ENCODE peak calls at places on chromosome 6, in six cellular contexts. S is EL, I is head of caudate nucleus, V is NCI-H1092, A is globus pallidus, J is A172. U is an unnamed sample.

GRCh38 chr6:84422380-84422968 is 195.0 kb upstream of the CEP162 start:
- DNase-seq in S (peak; percentile 29), I (no peak), V (no peak), A (no peak), J (peak; percentile 29), U (peak; percentile 33)

GRCh38 chr6:54846857-54847721 is 518 bp downstream of the FAM83B start:
- DNase-seq in S (peak; percentile 23), I (no peak), V (no peak), A (no peak), J (no peak), U (no peak)

GRCh38 chr6:16006681-16007080 is 122.2 kb upstream of the MYLIP start:
- DNase-seq in S (no peak), I (no peak), V (no peak), A (no peak), J (no peak), U (no peak)

GRCh38 chr6:87382861-87383260 is 24.9 kb upstream of the CFAP206 start:
- DNase-seq in S (no peak), I (no peak), V (no peak), A (no peak), J (no peak), U (no peak)

GRCh38 chr6:127459231-127459641 is at the start of gene KIAA0408:
- DNase-seq in S (peak; percentile 24), I (no peak), V (no peak), A (peak; percentile 41), J (peak; percentile 59), U (peak; percentile 82)

GRCh38 chr6:21998539-21998938 is 298.3 kb downstream of the PRL start:
- DNase-seq in S (no peak), I (no peak), V (peak; percentile 15), A (no peak), J (no peak), U (no peak)

GRCh38 chr6:5998741-5999687 is 7.7 kb downstream of the NRN1 start:
- DNase-seq in S (no peak), I (no peak), V (no peak), A (no peak), J (no peak), U (no peak)

GRCh38 chr6:30826961-30827342 is 57.4 kb upstream of the DDR1 start:
- DNase-seq in S (peak; percentile 27), I (no peak), V (no peak), A (no peak), J (peak; percentile 67), U (no peak)

GRCh38 chr6:80640176-80640575 is 533.7 kb downstream of the BCKDHB start:
- DNase-seq in S (no peak), I (no peak), V (no peak), A (no peak), J (no peak), U (no peak)

GRCh38 chr6:99026135-99026534 is 78.4 kb upstream of the FBXL4 start:
- DNase-seq in S (no peak), I (no peak), V (no peak), A (no peak), J (peak; percentile 5), U (no peak)

GRCh38 chr6:138410972-138411667 is 7.1 kb downstream of the HEBP2 start:
- DNase-seq in S (peak; percentile 87), I (no peak), V (no peak), A (no peak), J (peak; percentile 86), U (no peak)

GRCh38 chr6:167588181-167588919 is 238.4 kb upstream of the AFDN start:
- DNase-seq in S (no peak), I (no peak), V (no peak), A (peak; percentile 66), J (no peak), U (no peak)

GRCh38 chr6:18441253-18441979 is 54.3 kb downstream of the RNF144B start:
- DNase-seq in S (no peak), I (no peak), V (no peak), A (no peak), J (no peak), U (no peak)

GRCh38 chr6:7219310-7219709 is 93.7 kb downstream of the SSR1 start:
- DNase-seq in S (peak; percentile 48), I (no peak), V (no peak), A (no peak), J (peak; percentile 8), U (no peak)

GRCh38 chr6:139376604-139377218 is 2.3 kb upstream of the CITED2 start:
- DNase-seq in S (peak; percentile 66), I (no peak), V (no peak), A (no peak), J (peak; percentile 53), U (peak; percentile 57)

GRCh38 chr6:89468998-89469397 is 36.0 kb downstream of the ANKRD6 start:
- DNase-seq in S (no peak), I (no peak), V (no peak), A (no peak), J (no peak), U (no peak)

GRCh38 chr6:166747644-166748595 is 120.9 kb upstream of the RPS6KA2 start:
- DNase-seq in S (no peak), I (no peak), V (no peak), A (no peak), J (no peak), U (no peak)

U was measured in tibial artery.